ENCODE peak calls at places on chromosomes 6 and 20, in eight cellular contexts. P is naive B cell; N is activated CD8-positive, alpha-beta T cell treated with anti-CD3 and anti-CD28 coated beads, Interleukin-2, amount 10 ng/mL, durations not matched to agents 7 days and 5 days; S is Caki2; R is germinal center; U is GM03348; T is GM04503; V is coronary artery. A is an unnamed sample.
A peak's percentile ranks its signal among the peaks of the same experiment; 100 is the strongest.

GRCh38 chr6:133895573-133896343 is 6.8 kb downstream of the TCF21 start:
- DNase-seq in P (no peak), N (no peak), S (no peak), R (no peak), U (peak; percentile 59), T (no peak), V (no peak), A (no peak)

GRCh38 chr6:17015551-17016381 is 86.1 kb upstream of the STMND1 start:
- DNase-seq in P (no peak), N (peak; percentile 61), S (no peak), R (no peak), U (no peak), T (no peak), V (no peak), A (peak; percentile 41)

GRCh38 chr6:30143780-30144179 is 7.8 kb downstream of the TRIM40 start:
- DNase-seq in P (no peak), N (no peak), S (no peak), R (no peak), U (no peak), T (no peak), V (no peak), A (no peak)

GRCh38 chr20:58712823-58713731 is 20.5 kb downstream of the NPEPL1 start:
- DNase-seq in P (no peak), N (peak; percentile 12), S (no peak), R (no peak), U (peak; percentile 8), T (no peak), V (peak; percentile 67), A (peak; percentile 4)

GRCh38 chr6:10759312-10759839 is 11.8 kb downstream of the TMEM14B start:
- DNase-seq in P (peak; percentile 4), N (no peak), S (peak; percentile 93), R (peak; percentile 19), U (peak; percentile 72), T (peak; percentile 64), V (no peak), A (no peak)

GRCh38 chr6:158475344-158476302 is 84.3 kb upstream of the TMEM181 start:
- DNase-seq in P (no peak), N (no peak), S (peak; percentile 86), R (peak; percentile 58), U (peak; percentile 59), T (no peak), V (no peak), A (no peak)

GRCh38 chr6:33018418-33018817 is 9.0 kb upstream of the HLA-DOA start:
- DNase-seq in P (no peak), N (no peak), S (no peak), R (no peak), U (no peak), T (no peak), V (no peak), A (no peak)

GRCh38 chr6:62367601-62368000 is 81.6 kb upstream of the KHDRBS2 start:
- DNase-seq in P (peak; percentile 66), N (no peak), S (no peak), R (no peak), U (no peak), T (no peak), V (no peak), A (no peak)

GRCh38 chr20:16701296-16701695 is 28.5 kb upstream of the SNRPB2 start:
- DNase-seq in P (no peak), N (peak; percentile 57), S (no peak), R (peak; percentile 27), U (no peak), T (no peak), V (no peak), A (peak; percentile 50)

GRCh38 chr6:14799928-14800327 is 445.9 kb upstream of the JARID2 start:
- DNase-seq in P (peak; percentile 31), N (no peak), S (peak; percentile 62), R (peak; percentile 60), U (peak; percentile 54), T (no peak), V (no peak), A (peak; percentile 15)

GRCh38 chr20:57651977-57652864 is 32.0 kb upstream of the ZBP1 start:
- DNase-seq in P (no peak), N (no peak), S (no peak), R (no peak), U (peak; percentile 7), T (no peak), V (peak; percentile 68), A (no peak)

GRCh38 chr20:32888636-32889035 is 29.9 kb downstream of the EFCAB8 start:
- DNase-seq in P (no peak), N (no peak), S (no peak), R (no peak), U (no peak), T (no peak), V (no peak), A (no peak)

GRCh38 chr6:134735461-134735860 is 214.4 kb downstream of the ALDH8A1 start:
- DNase-seq in P (no peak), N (no peak), S (no peak), R (no peak), U (no peak), T (no peak), V (no peak), A (no peak)

GRCh38 chr6:24931296-24931695 is 4.5 kb downstream of the RIPOR2 start:
- DNase-seq in P (no peak), N (no peak), S (peak; percentile 65), R (no peak), U (peak; percentile 8), T (no peak), V (no peak), A (no peak)

GRCh38 chr6:43308101-43308989 is at the start of gene CRIP3:
- DNase-seq in P (peak; percentile 52), N (peak; percentile 53), S (no peak), R (peak; percentile 64), U (peak; percentile 82), T (peak; percentile 13), V (no peak), A (peak; percentile 53)

GRCh38 chr6:121436172-121436965 is 923 bp downstream of the GJA1 start:
- DNase-seq in P (no peak), N (no peak), S (no peak), R (no peak), U (no peak), T (no peak), V (no peak), A (no peak)

GRCh38 chr20:63317601-63318291 is 24.8 kb downstream of the COL20A1 start:
- DNase-seq in P (no peak), N (no peak), S (no peak), R (no peak), U (no peak), T (no peak), V (no peak), A (no peak)

GRCh38 chr6:55917756-55918415 is 42.5 kb upstream of the BMP5 start:
- DNase-seq in P (no peak), N (no peak), S (no peak), R (no peak), U (no peak), T (no peak), V (no peak), A (no peak)

GRCh38 chr6:11013671-11014070 is 30.4 kb downstream of the ELOVL2 start:
- DNase-seq in P (no peak), N (no peak), S (no peak), R (no peak), U (no peak), T (no peak), V (no peak), A (no peak)

GRCh38 chr6:80132942-80133517 is 26.6 kb downstream of the BCKDHB start:
- DNase-seq in P (no peak), N (peak; percentile 27), S (peak; percentile 28), R (no peak), U (peak; percentile 42), T (no peak), V (no peak), A (peak; percentile 22)

GRCh38 chr20:31949877-31950646 is 1.8 kb downstream of the PDRG1 start:
- DNase-seq in P (no peak), N (no peak), S (no peak), R (no peak), U (no peak), T (no peak), V (no peak), A (no peak)

GRCh38 chr6:152993431-152993830 is 9.1 kb downstream of the MTRF1L start:
- DNase-seq in P (no peak), N (no peak), S (no peak), R (peak; percentile 5), U (no peak), T (no peak), V (no peak), A (no peak)

A was measured in activated CD4-positive, alpha-beta T cell treated with anti-CD3 and anti-CD28 coated beads, Interleukin-2, amount 10 ng/mL, durations not matched to agents 7 days and 5 days.